ENCODE peak calls at places on chromosome 20, in five cellular contexts. I, U, H, D and O are unnamed samples.

GRCh38 chr20:53643031-53643832 is 49.6 kb upstream of the ZNF217 start:
- DNase-seq in I (no peak), U (peak; percentile 78), H (peak; percentile 95), D (peak; percentile 47), O (no peak)

GRCh38 chr20:53635189-53635588 is 41.5 kb upstream of the ZNF217 start:
- DNase-seq in I (no peak), U (no peak), H (no peak), D (no peak), O (no peak)

GRCh38 chr20:60986757-60987156 is 265.3 kb upstream of the CDH4 start:
- DNase-seq in I (no peak), U (no peak), H (no peak), D (no peak), O (no peak)

GRCh38 chr20:43458422-43458924 is 777 bp downstream of the SRSF6 start:
- DNase-seq in I (peak; percentile 8), U (no peak), H (no peak), D (no peak), O (no peak)

GRCh38 chr20:36532388-36532787 is 8.9 kb upstream of the MYL9 start:
- DNase-seq in I (no peak), U (peak; percentile 72), H (no peak), D (no peak), O (no peak)

GRCh38 chr20:53138454-53139291 is 166.5 kb downstream of the TSHZ2 start:
- DNase-seq in I (no peak), U (no peak), H (no peak), D (no peak), O (no peak)

GRCh38 chr20:33162753-33163152 is 5.2 kb upstream of the BPIFA2 start:
- DNase-seq in I (no peak), U (no peak), H (no peak), D (no peak), O (no peak)

GRCh38 chr20:20076297-20077065 is 24.1 kb downstream of the CFAP61 start:
- DNase-seq in I (no peak), U (no peak), H (peak; percentile 13), D (no peak), O (no peak)

GRCh38 chr20:957544-957943 is 41.4 kb upstream of the ANGPT4 start:
- DNase-seq in I (no peak), U (no peak), H (no peak), D (no peak), O (no peak)

GRCh38 chr20:50692553-50692933 is 1.2 kb upstream of the RIPOR3 start:
- DNase-seq in I (no peak), U (no peak), H (no peak), D (no peak), O (no peak)

GRCh38 chr20:50305636-50306477 is 115.2 kb downstream of the CEBPB start:
- DNase-seq in I (no peak), U (peak; percentile 53), H (no peak), D (peak; percentile 86), O (peak; percentile 46)

GRCh38 chr20:53629436-53629835 is 35.8 kb upstream of the ZNF217 start:
- DNase-seq in I (no peak), U (no peak), H (no peak), D (no peak), O (no peak)

DNA sequence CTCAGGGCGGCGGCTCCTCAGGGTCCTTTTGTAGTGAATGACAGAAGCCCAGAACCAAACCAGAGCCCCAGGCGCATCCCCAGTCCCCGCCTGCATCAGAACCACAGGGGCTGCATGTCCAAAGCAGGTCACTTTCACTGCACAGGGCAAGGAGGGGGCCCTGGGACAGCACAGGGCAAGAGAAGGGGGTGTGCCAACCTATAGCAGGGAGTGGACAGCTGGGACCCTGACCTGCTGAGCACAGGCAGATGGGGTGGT is 501.4 kb downstream of the PREX1 start:
- DNase-seq in I (no peak), U (no peak), H (no peak), D (no peak), O (no peak)
- H3K27ac ChIP-seq in I (no peak overlapping the region), U (no peak overlapping the region), H (no peak overlapping the region), D (no peak overlapping the region), O (no peak overlapping the region)

DNA sequence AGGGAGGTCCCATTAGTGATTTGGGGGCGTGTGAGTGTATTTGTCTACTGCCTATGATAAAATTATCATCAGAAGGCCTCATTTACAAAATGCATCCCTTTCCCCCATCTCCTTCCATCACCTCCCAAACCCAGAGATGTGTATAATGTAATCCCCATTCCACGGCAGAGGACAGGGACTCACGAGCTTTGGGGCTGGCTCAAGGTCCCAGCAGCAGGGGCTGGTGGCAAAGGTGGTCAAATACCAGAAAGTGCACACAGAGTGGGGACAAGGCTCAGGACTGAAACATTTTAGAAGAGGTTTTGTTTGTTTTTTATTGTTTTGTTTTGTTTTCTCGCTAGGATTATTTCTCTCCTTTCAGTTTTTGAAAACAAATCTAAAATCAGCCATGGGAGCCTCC is 68.5 kb upstream of the TOP1 start:
- DNase-seq in I (no peak), U (no peak), H (no peak), D (no peak), O (no peak)
- H3K27ac ChIP-seq in I (no peak overlapping the region), U (no peak overlapping the region), H (no peak overlapping the region), D (no peak overlapping the region), O (no peak overlapping the region)

DNA sequence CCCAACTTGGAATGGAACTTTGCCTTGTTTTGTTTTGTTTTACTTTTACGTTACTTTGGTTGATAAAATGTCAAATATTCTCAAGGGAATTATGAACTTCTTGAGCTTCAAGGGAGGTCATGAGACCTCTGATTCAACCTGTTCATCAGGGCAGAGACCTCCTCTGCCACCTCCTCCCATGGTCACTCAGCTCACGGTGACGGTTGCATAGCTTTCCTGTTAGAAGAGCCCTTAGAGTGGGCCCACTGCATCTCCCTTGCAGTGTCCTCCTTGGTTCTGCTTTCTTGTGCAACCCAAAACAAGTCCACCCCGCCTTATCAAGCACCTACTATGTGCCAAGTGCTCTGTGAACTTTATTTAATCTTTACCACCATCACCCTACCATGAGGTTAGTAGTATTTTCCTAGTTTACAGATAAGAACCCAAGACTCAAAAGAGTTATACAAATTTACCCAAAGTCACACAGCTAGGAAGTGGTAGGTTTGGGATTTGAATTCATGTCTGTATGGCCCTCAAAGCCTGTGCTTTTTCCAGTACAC is 15.5 kb downstream of the TM9SF4 start:
- DNase-seq in I (no peak), U (no peak), H (no peak), D (no peak), O (no peak)
- H3K27ac ChIP-seq in I (no peak overlapping the region), U (no peak overlapping the region), H (no peak overlapping the region), D (no peak overlapping the region), O (no peak overlapping the region)

GRCh38 chr20:45223136-45223535 is 2.0 kb downstream of the SEMG2 start:
- DNase-seq in I (no peak), U (no peak), H (no peak), D (no peak), O (no peak)

GRCh38 chr20:45212831-45213230 is 6.0 kb downstream of the SEMG1 start:
- DNase-seq in I (no peak), U (no peak), H (no peak), D (no peak), O (no peak)

GRCh38 chr20:45218636-45219035 is 2.5 kb upstream of the SEMG2 start:
- DNase-seq in I (no peak), U (no peak), H (no peak), D (no peak), O (no peak)

GRCh38 chr20:45221076-45221475 is at the start of gene SEMG2:
- DNase-seq in I (no peak), U (no peak), H (no peak), D (no peak), O (no peak)

GRCh38 chr20:45218133-45218532 is 3.0 kb upstream of the SEMG2 start:
- DNase-seq in I (no peak), U (no peak), H (no peak), D (no peak), O (no peak)
- H3K27ac ChIP-seq in I (no peak overlapping the region), U (no peak overlapping the region), H (no peak overlapping the region), D (no peak overlapping the region), O (no peak overlapping the region)